ENCODE peak calls at places on chromosomes 1 and 21, in four cellular contexts. One of them, this sample, is unnamed.

GRCh38 chr1:225820522-225821120 is 10.7 kb downstream of the EPHX1 start:
- DNase-seq in H1: no peak
- DNase-seq in K562: peak; percentile 12
- DNase-seq in HepG2: no peak
- DNase-seq in this sample: no peak

GRCh38 chr1:207321790-207322530 is 482 bp downstream of the CD55 start:
- DNase-seq in H1: no peak
- DNase-seq in K562: no peak
- DNase-seq in HepG2: no peak
- DNase-seq in this sample: no peak

GRCh38 chr1:239662950-239663349 is 276.6 kb downstream of the CHRM3 start:
- DNase-seq in H1: no peak
- DNase-seq in K562: no peak
- DNase-seq in HepG2: no peak
- DNase-seq in this sample: no peak

GRCh38 chr1:242468749-242469148 is 55.7 kb downstream of the PLD5 start:
- DNase-seq in H1: no peak
- DNase-seq in K562: no peak
- DNase-seq in HepG2: peak; percentile 2
- DNase-seq in this sample: peak; percentile 56

GRCh38 chr1:180215856-180216625 is 14.0 kb upstream of the LHX4 start:
- DNase-seq in H1: no peak
- DNase-seq in K562: no peak
- DNase-seq in HepG2: no peak
- DNase-seq in this sample: no peak

GRCh38 chr1:111743679-111744101 is 4.5 kb upstream of the INKA2 start:
- DNase-seq in H1: no peak
- DNase-seq in K562: no peak
- DNase-seq in HepG2: no peak
- DNase-seq in this sample: no peak

GRCh38 chr1:162612606-162613400 is 19.5 kb upstream of the DDR2 start:
- DNase-seq in H1: no peak
- DNase-seq in K562: no peak
- DNase-seq in HepG2: peak; percentile 4
- DNase-seq in this sample: no peak

GRCh38 chr1:9892563-9893528 is 17.2 kb downstream of the CTNNBIP1 start:
- DNase-seq in H1: no peak
- DNase-seq in K562: no peak
- DNase-seq in HepG2: no peak
- DNase-seq in this sample: no peak

GRCh38 chr1:232890340-232890953 is 60.0 kb upstream of the NTPCR start:
- DNase-seq in H1: no peak
- DNase-seq in K562: no peak
- DNase-seq in HepG2: no peak
- DNase-seq in this sample: no peak

GRCh38 chr1:25906644-25907300 is 553 bp upstream of the STMN1 start:
- DNase-seq in H1: no peak
- DNase-seq in K562: no peak
- DNase-seq in HepG2: no peak
- DNase-seq in this sample: no peak

GRCh38 chr21:36385909-36386642 is 884 bp downstream of the CHAF1B start:
- DNase-seq in H1: no peak
- DNase-seq in K562: no peak
- DNase-seq in HepG2: no peak
- DNase-seq in this sample: no peak

GRCh38 chr1:113929750-113930498 is 800 bp downstream of the HIPK1 start:
- DNase-seq in H1: no peak
- DNase-seq in K562: peak; percentile 84
- DNase-seq in HepG2: no peak
- DNase-seq in this sample: peak; percentile 25

GRCh38 chr1:7455796-7456568 is 315.1 kb upstream of the VAMP3 start:
- DNase-seq in H1: no peak
- DNase-seq in K562: no peak
- DNase-seq in HepG2: no peak
- DNase-seq in this sample: no peak

GRCh38 chr1:226420860-226421259 is 13.0 kb upstream of the PARP1 start:
- DNase-seq in H1: no peak
- DNase-seq in K562: no peak
- DNase-seq in HepG2: no peak
- DNase-seq in this sample: no peak

GRCh38 chr1:153277852-153278251 is 18.4 kb downstream of the LORICRIN start:
- DNase-seq in H1: no peak
- DNase-seq in K562: peak; percentile 43
- DNase-seq in HepG2: peak; percentile 28
- DNase-seq in this sample: peak; percentile 43

GRCh38 chr1:63087966-63088365 is 234.4 kb upstream of the FOXD3 start:
- DNase-seq in H1: no peak
- DNase-seq in K562: no peak
- DNase-seq in HepG2: peak; percentile 18
- DNase-seq in this sample: no peak

GRCh38 chr1:15595809-15596730 is 11.2 kb upstream of the AGMAT start:
- DNase-seq in H1: no peak
- DNase-seq in K562: no peak
- DNase-seq in HepG2: peak; percentile 14
- DNase-seq in this sample: no peak

GRCh38 chr1:112393634-112393976 is 2.4 kb upstream of the CTTNBP2NL start:
- DNase-seq in H1: no peak
- DNase-seq in K562: no peak
- DNase-seq in HepG2: no peak
- DNase-seq in this sample: no peak

GRCh38 chr1:67257173-67257535 is 50.5 kb upstream of the IL12RB2 start:
- DNase-seq in H1: no peak
- DNase-seq in K562: no peak
- DNase-seq in HepG2: no peak
- DNase-seq in this sample: no peak

GRCh38 chr1:92980732-92981647 is 19.7 kb upstream of the DIPK1A start:
- DNase-seq in H1: no peak
- DNase-seq in K562: no peak
- DNase-seq in HepG2: no peak
- DNase-seq in this sample: no peak

GRCh38 chr1:183279835-183280234 is 93.8 kb downstream of the LAMC2 start:
- DNase-seq in H1: no peak
- DNase-seq in K562: no peak
- DNase-seq in HepG2: peak; percentile 9
- DNase-seq in this sample: no peak

GRCh38 chr1:154856544-154856943 is 13.5 kb downstream of the KCNN3 start:
- DNase-seq in H1: no peak
- DNase-seq in K562: no peak
- DNase-seq in HepG2: no peak
- DNase-seq in this sample: no peak

GRCh38 chr1:244552336-244552735 is 91.3 kb downstream of the CATSPERE start:
- DNase-seq in H1: no peak
- DNase-seq in K562: no peak
- DNase-seq in HepG2: peak; percentile 47
- DNase-seq in this sample: peak; percentile 39

GRCh38 chr1:143720087-143721023 is 251.4 kb downstream of the FAM72C start:
- DNase-seq in H1: no peak
- DNase-seq in K562: peak; percentile 54
- DNase-seq in HepG2: no peak
- DNase-seq in this sample: peak; percentile 66

GRCh38 chr1:152959801-152960451 is 10.5 kb upstream of the SPRR4 start:
- DNase-seq in H1: no peak
- DNase-seq in K562: no peak
- DNase-seq in HepG2: no peak
- DNase-seq in this sample: no peak

GRCh38 chr1:21295059-21295401 is 4.8 kb upstream of the ECE1 start:
- DNase-seq in H1: no peak
- DNase-seq in K562: peak; percentile 62
- DNase-seq in HepG2: no peak
- DNase-seq in this sample: no peak

GRCh38 chr1:230857822-230858221 is 10.5 kb downstream of the C1orf198 start:
- DNase-seq in H1: no peak
- DNase-seq in K562: no peak
- DNase-seq in HepG2: no peak
- DNase-seq in this sample: no peak

GRCh38 chr1:230825804-230826160 is 42.5 kb downstream of the C1orf198 start:
- DNase-seq in H1: no peak
- DNase-seq in K562: no peak
- DNase-seq in HepG2: no peak
- DNase-seq in this sample: no peak

GRCh38 chr21:44965251-44966022 is 25.6 kb downstream of the SLX9 start:
- DNase-seq in H1: no peak
- DNase-seq in K562: no peak
- DNase-seq in HepG2: no peak
- DNase-seq in this sample: no peak

GRCh38 chr1:42998381-42998780 is 39.7 kb upstream of the SLC2A1 start:
- DNase-seq in H1: no peak
- DNase-seq in K562: no peak
- DNase-seq in HepG2: no peak
- DNase-seq in this sample: no peak

GRCh38 chr1:200342511-200343400 is 67.1 kb downstream of the ZNF281 start:
- DNase-seq in H1: no peak
- DNase-seq in K562: no peak
- DNase-seq in HepG2: no peak
- DNase-seq in this sample: no peak

GRCh38 chr1:243482237-243483022 is 226.6 kb downstream of the SDCCAG8 start:
- DNase-seq in H1: no peak
- DNase-seq in K562: no peak
- DNase-seq in HepG2: no peak
- DNase-seq in this sample: peak; percentile 75

GRCh38 chr1:206521002-206521585 is 13.8 kb downstream of the RASSF5 start:
- DNase-seq in H1: no peak
- DNase-seq in K562: no peak
- DNase-seq in HepG2: peak; percentile 49
- DNase-seq in this sample: no peak

GRCh38 chr1:29426701-29427279 is 190.5 kb downstream of the PTPRU start:
- DNase-seq in H1: no peak
- DNase-seq in K562: no peak
- DNase-seq in HepG2: no peak
- DNase-seq in this sample: no peak

GRCh38 chr1:20494609-20495311 is 8.8 kb upstream of the CAMK2N1 start:
- DNase-seq in H1: no peak
- DNase-seq in K562: no peak
- DNase-seq in HepG2: no peak
- DNase-seq in this sample: no peak

GRCh38 chr1:113975211-113975895 is 3.9 kb upstream of the OLFML3 start:
- DNase-seq in H1: no peak
- DNase-seq in K562: no peak
- DNase-seq in HepG2: no peak
- DNase-seq in this sample: no peak

GRCh38 chr1:228259368-228259894 is 51.6 kb downstream of the OBSCN start:
- DNase-seq in H1: no peak
- DNase-seq in K562: no peak
- DNase-seq in HepG2: no peak
- DNase-seq in this sample: no peak

GRCh38 chr1:178101654-178102053 is 7.8 kb downstream of the RASAL2 start:
- DNase-seq in H1: no peak
- DNase-seq in K562: no peak
- DNase-seq in HepG2: no peak
- DNase-seq in this sample: peak; percentile 23

DNA sequence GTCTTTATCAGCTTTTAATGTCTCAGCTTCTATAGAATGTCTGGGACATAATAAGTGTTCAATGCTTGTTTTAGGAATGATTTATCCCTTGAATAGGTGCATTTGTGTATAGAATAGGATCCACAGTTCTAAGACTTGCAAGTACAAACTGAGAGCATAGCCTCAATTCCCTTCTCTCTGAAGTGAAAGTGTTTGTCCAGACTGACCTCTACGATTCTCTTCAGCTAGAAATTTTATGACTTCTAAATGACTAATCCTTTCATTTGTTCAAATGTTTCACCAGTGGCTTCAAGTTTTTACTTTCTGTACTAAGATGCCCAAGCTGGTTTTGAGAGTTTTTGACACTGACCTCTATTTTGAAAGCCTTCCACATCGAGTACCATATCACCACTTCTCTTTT is 608.2 kb upstream of the ADGRL4 start:
- DNase-seq in H1: no peak
- DNase-seq in K562: no peak
- DNase-seq in HepG2: no peak
- DNase-seq in this sample: no peak
- TF ChIP-seq RNF2 in H1: no peak
- TF ChIP-seq RNF2 in K562: no peak
- TF ChIP-seq RNF2 in HepG2: no peak
- TF ChIP-seq RNF2 in this sample: no peak

GRCh38 chr1:185562623-185563359 is 171.4 kb upstream of the HMCN1 start:
- DNase-seq in H1: no peak
- DNase-seq in K562: no peak
- DNase-seq in HepG2: no peak
- DNase-seq in this sample: no peak
- TF ChIP-seq RNF2 in H1: no peak
- TF ChIP-seq RNF2 in K562: no peak
- TF ChIP-seq RNF2 in HepG2: no peak
- TF ChIP-seq RNF2 in this sample: no peak

GRCh38 chr1:147526501-147526900 is 14.8 kb upstream of the BCL9 start:
- DNase-seq in H1: no peak
- DNase-seq in K562: no peak
- DNase-seq in HepG2: no peak
- DNase-seq in this sample: no peak

DNA sequence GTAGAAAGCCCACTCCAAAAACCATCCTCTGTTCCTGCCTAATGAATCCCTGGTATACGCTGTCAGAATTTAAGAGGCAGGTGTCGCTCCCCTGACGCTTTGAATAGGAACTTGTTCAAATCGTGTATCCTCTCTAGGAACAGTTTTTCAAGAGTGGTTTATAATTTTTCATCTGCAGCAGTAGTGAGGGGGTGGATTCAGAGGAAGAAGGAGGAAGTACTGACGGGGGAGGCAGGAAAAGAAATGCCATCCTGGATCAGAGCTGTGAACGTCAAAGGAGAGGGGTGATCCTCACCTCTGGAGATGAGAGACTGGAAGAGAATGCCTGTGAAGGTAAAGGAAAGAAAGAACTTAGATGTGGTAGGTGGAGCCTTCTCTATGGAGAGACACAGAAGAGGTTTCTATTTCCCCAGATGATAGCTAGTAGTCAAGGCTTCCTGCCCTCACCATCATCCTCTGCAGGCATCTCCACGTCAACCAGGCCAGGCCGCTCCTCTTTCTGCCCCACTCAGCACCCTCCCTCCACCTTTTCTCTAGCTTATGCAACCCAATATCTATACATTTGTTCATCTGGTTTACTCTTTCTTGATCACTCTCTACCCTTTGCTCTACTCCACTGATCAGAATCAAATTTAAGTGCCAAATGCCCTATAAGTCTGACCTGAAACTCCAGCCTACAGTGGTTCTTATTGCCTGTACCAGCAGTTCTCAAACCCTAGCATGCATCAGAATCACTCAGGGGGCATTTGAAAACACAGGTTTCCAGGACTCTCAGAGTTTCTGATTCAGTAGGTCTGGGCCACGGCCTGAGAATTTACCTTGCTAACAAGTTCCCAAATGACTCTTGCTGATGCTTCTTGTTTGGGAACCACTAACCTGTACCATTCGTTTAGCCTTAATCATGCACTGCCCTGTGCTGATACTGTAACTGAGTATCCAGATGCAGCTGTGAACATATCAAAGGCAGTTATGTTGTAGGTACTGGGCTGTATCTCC is 13.1 kb upstream of the BCL9 start:
- DNase-seq in H1: no peak
- DNase-seq in K562: no peak
- DNase-seq in HepG2: no peak
- DNase-seq in this sample: no peak
- TF ChIP-seq RNF2 in H1: no peak
- TF ChIP-seq RNF2 in K562: no peak
- TF ChIP-seq RNF2 in HepG2: no peak
- TF ChIP-seq RNF2 in this sample: no peak

GRCh38 chr1:116449578-116449977 is 76.5 kb downstream of the ATP1A1 start:
- DNase-seq in H1: no peak
- DNase-seq in K562: no peak
- DNase-seq in HepG2: no peak
- DNase-seq in this sample: no peak
- TF ChIP-seq RNF2 in H1: no peak
- TF ChIP-seq RNF2 in K562: no peak
- TF ChIP-seq RNF2 in HepG2: no peak
- TF ChIP-seq RNF2 in this sample: no peak